ENCODE peak calls at places on chromosome 20, in eight cellular contexts. Z, D, P, G, F, S, T and K are unnamed samples.

GRCh38 chr20:60206259-60206658 is 248.0 kb downstream of the CDH26 start:
- DNase-seq in Z (peak), G (no peak), P (peak), T (no peak), D (peak), F (peak), S (peak), K (peak)

GRCh38 chr20:51610111-51610510 is 67.6 kb upstream of the NFATC2 start:
- DNase-seq in D (no peak), P (no peak), Z (no peak), F (no peak), G (no peak), S (no peak), T (no peak), K (no peak)

GRCh38 chr20:25245461-25245860 is 2.4 kb upstream of the PYGB start:
- DNase-seq in D (no peak), Z (peak), S (no peak), T (no peak), G (no peak), P (no peak), F (no peak), K (no peak)

GRCh38 chr20:25987073-25987927 is 290.6 kb upstream of the ZNF337 start:
- DNase-seq in D (no peak), S (no peak), Z (peak), G (peak), T (no peak), P (no peak), F (no peak), K (no peak)

GRCh38 chr20:26167499-26167898 is 470.8 kb upstream of the ZNF337 start:
- DNase-seq in G (no peak), F (peak), P (no peak), Z (peak), S (no peak), T (no peak), D (no peak), K (no peak)

GRCh38 chr20:63701329-63702035 is 5.0 kb downstream of the TNFRSF6B start:
- DNase-seq in F (no peak), G (peak), T (no peak), P (no peak), S (no peak), D (no peak), Z (no peak), K (no peak)

GRCh38 chr20:57277398-57278105 is 11.1 kb upstream of the BMP7 start:
- DNase-seq in P (no peak), Z (no peak), S (no peak), G (no peak), T (no peak), F (no peak), D (no peak), K (no peak)

GRCh38 chr20:57482796-57483195 is 42.1 kb downstream of the CTCFL start:
- DNase-seq in Z (no peak), G (no peak), F (no peak), D (no peak), S (no peak), P (no peak), T (no peak), K (no peak)

GRCh38 chr20:47370850-47371782 is 14.6 kb upstream of the ZMYND8 start:
- DNase-seq in D (no peak), F (no peak), P (no peak), T (no peak), Z (no peak), S (no peak), G (no peak), K (no peak)

GRCh38 chr20:2751868-2752630 is 48.4 kb downstream of the CPXM1 start:
- DNase-seq in P (peak), S (no peak), D (no peak), G (no peak), F (no peak), Z (peak), T (no peak), K (no peak)

GRCh38 chr20:25222461-25223178 is 25.3 kb upstream of the PYGB start:
- DNase-seq in Z (peak), P (no peak), D (peak), T (no peak), G (no peak), F (no peak), S (no peak), K (no peak)

GRCh38 chr20:35773154-35773751 is 1.4 kb downstream of the PHF20 start:
- DNase-seq in S (no peak), F (no peak), G (no peak), Z (no peak), D (no peak), P (no peak), T (no peak), K (no peak)

GRCh38 chr20:59777814-59778575 is 155.4 kb downstream of the SYCP2 start:
- DNase-seq in S (no peak), T (no peak), Z (no peak), D (peak), P (no peak), F (no peak), G (no peak), K (peak)

GRCh38 chr20:32019156-32019510 is 8.9 kb downstream of the CCM2L start:
- DNase-seq in D (no peak), G (no peak), S (peak), F (no peak), P (peak), T (peak), Z (peak), K (no peak)

GRCh38 chr20:62732766-62733165 is 24.1 kb downstream of the NTSR1 start:
- DNase-seq in D (no peak), T (no peak), G (peak), Z (no peak), F (no peak), S (no peak), P (no peak), K (no peak)

GRCh38 chr20:50958733-50959542 is at the start of gene MOCS3:
- DNase-seq in S (peak), Z (peak), P (peak), D (peak), F (peak), T (no peak), G (peak), K (peak)

GRCh38 chr20:50304501-50304856 is 113.8 kb downstream of the CEBPB start:
- DNase-seq in S (no peak), P (no peak), F (no peak), T (no peak), Z (peak), D (no peak), G (peak), K (no peak)